ENCODE peak calls at places on chromosomes 2 and 18, in four cellular contexts. X is AG04450, R is NB4, J is GM10248. O is an unnamed sample.

GRCh38 chr2:108573070-108573469 is 38.8 kb downstream of the LIMS1 start:
- DNase-seq in X (no peak), R (peak; percentile 49), J (no peak), O (no peak)

GRCh38 chr2:157231476-157231875 is 26.0 kb upstream of the GALNT5 start:
- DNase-seq in X (no peak), R (no peak), J (no peak), O (no peak)

GRCh38 chr2:235641333-235641732 is 147.5 kb downstream of the AGAP1 start:
- DNase-seq in X (no peak), R (no peak), J (no peak), O (no peak)

GRCh38 chr2:97739893-97740245 is 26.5 kb downstream of the ZAP70 start:
- DNase-seq in X (no peak), R (no peak), J (no peak), O (no peak)

GRCh38 chr2:181998045-181998444 is 12.4 kb downstream of the PPP1R1C start:
- DNase-seq in X (no peak), R (no peak), J (no peak), O (no peak)

GRCh38 chr2:147331790-147332419 is 512.9 kb upstream of the ACVR2A start:
- DNase-seq in X (no peak), R (peak; percentile 41), J (peak; percentile 10), O (no peak)

GRCh38 chr2:240024766-240025165 is 376 bp downstream of the NDUFA10 start:
- DNase-seq in X (no peak), R (peak; percentile 52), J (no peak), O (no peak)

GRCh38 chr2:32712870-32713269 is 85.0 kb downstream of the TTC27 start:
- DNase-seq in X (no peak), R (no peak), J (no peak), O (no peak)

GRCh38 chr2:191051825-191052778 is 38.1 kb upstream of the STAT1 start:
- DNase-seq in X (no peak), R (peak; percentile 73), J (peak; percentile 41), O (no peak)

GRCh38 chr18:12253517-12254136 is 534 bp upstream of the CIDEA start:
- DNase-seq in X (no peak), R (no peak), J (no peak), O (no peak)

GRCh38 chr2:45813003-45813601 is 161.6 kb downstream of the PRKCE start:
- DNase-seq in X (no peak), R (no peak), J (no peak), O (no peak)

GRCh38 chr2:30583204-30583749 is 136.2 kb downstream of the LCLAT1 start:
- DNase-seq in X (no peak), R (no peak), J (no peak), O (no peak)

GRCh38 chr18:70072678-70073077 is 125.0 kb upstream of the CD226 start:
- DNase-seq in X (peak; percentile 11), R (no peak), J (no peak), O (no peak)

GRCh38 chr2:226600184-226600583 is 199.4 kb downstream of the IRS1 start:
- DNase-seq in X (no peak), R (peak; percentile 15), J (no peak), O (no peak)

GRCh38 chr2:64263315-64263714 is 119.1 kb upstream of the PELI1 start:
- DNase-seq in X (peak; percentile 56), R (no peak), J (no peak), O (no peak)

GRCh38 chr2:157868993-157869392 is 7.1 kb downstream of the ACVR1 start:
- DNase-seq in X (no peak), R (no peak), J (no peak), O (no peak)

GRCh38 chr2:154425999-154426398 is 272.5 kb upstream of the KCNJ3 start:
- DNase-seq in X (no peak), R (peak; percentile 3), J (no peak), O (no peak)

GRCh38 chr18:48949051-48949605 is 1.6 kb downstream of the SMAD7 start:
- DNase-seq in X (no peak), R (peak; percentile 60), J (peak; percentile 55), O (no peak)

GRCh38 chr18:53567935-53568574 is 656.4 kb downstream of the MBD2 start:
- DNase-seq in X (no peak), R (peak; percentile 38), J (peak; percentile 41), O (no peak)

GRCh38 chr18:47490882-47491281 is 239.4 kb upstream of the SKOR2 start:
- DNase-seq in X (no peak), R (no peak), J (no peak), O (no peak)

GRCh38 chr18:64234336-64234735 is 85.4 kb upstream of the LINC00305 start:
- DNase-seq in X (no peak), R (no peak), J (no peak), O (no peak)

GRCh38 chr18:24270937-24271380 is 126.7 kb downstream of the OSBPL1A start:
- DNase-seq in X (no peak), R (no peak), J (no peak), O (no peak)

GRCh38 chr18:45993441-45993840 is 26.3 kb upstream of the EPG5 start:
- DNase-seq in X (peak; percentile 33), R (peak; percentile 13), J (no peak), O (no peak)

GRCh38 chr2:30235859-30236535 is 4.7 kb downstream of the LBH start:
- DNase-seq in X (no peak), R (no peak), J (no peak), O (no peak)

GRCh38 chr2:47062721-47063120 is 92.4 kb downstream of the STPG4 start:
- DNase-seq in X (no peak), R (no peak), J (no peak), O (no peak)

GRCh38 chr2:238848941-238849853 is 1.3 kb downstream of the TWIST2 start:
- DNase-seq in X (no peak), R (no peak), J (no peak), O (no peak)

GRCh38 chr2:232489516-232490220 is 2.0 kb upstream of the ECEL1 start:
- DNase-seq in X (no peak), R (no peak), J (no peak), O (no peak)

GRCh38 chr2:127423476-127423840 is 5.2 kb downstream of the PROC start:
- DNase-seq in X (no peak), R (peak; percentile 41), J (no peak), O (no peak)

GRCh38 chr2:19363474-19363778 is 5.0 kb upstream of the OSR1 start:
- DNase-seq in X (no peak), R (no peak), J (no peak), O (no peak)

GRCh38 chr18:70672581-70672980 is 383.7 kb downstream of the SOCS6 start:
- DNase-seq in X (no peak), R (no peak), J (no peak), O (no peak)

GRCh38 chr2:173955867-173956266 is 9.3 kb downstream of the SP3 start:
- DNase-seq in X (no peak), R (no peak), J (no peak), O (no peak)

GRCh38 chr2:173948827-173949226 is 16.3 kb downstream of the SP3 start:
- DNase-seq in X (no peak), R (peak; percentile 44), J (no peak), O (no peak)

GRCh38 chr2:173955004-173955403 is 10.2 kb downstream of the SP3 start:
- DNase-seq in X (no peak), R (peak; percentile 62), J (no peak), O (no peak)

GRCh38 chr2:173953047-173953424 is 12.1 kb downstream of the SP3 start:
- DNase-seq in X (no peak), R (no peak), J (no peak), O (no peak)

GRCh38 chr2:173952267-173953046 is 12.7 kb downstream of the SP3 start:
- DNase-seq in X (no peak), R (peak; percentile 43), J (no peak), O (no peak)
- TF ChIP-seq CTCF in X (no peak), R (peak; percentile 28), J (no peak), O (no peak)

DNA sequence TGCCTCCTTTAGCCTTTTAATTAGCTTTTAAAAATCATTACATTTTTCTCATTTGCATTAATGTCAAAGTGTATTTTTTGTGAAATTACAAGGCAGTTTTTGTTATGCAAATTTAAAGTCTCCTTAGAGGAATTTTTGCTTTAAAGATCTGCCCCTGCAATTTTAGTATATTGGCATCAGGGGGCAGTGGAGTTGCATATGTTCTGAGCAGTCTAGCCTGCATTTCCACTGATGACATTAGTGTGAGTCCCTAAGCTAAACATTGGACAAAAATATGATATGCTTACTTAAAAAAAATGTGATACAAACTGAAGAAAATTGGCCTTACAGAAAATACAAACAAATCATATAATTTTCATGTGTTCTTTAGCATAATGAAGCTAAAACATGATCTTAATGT is 426.5 kb downstream of the SLC4A3 start:
- DNase-seq in X (no peak), R (peak; percentile 39), J (no peak), O (no peak)
- TF ChIP-seq CTCF in X (no peak), R (peak; percentile 41), J (no peak), O (peak; percentile 37)

GRCh38 chr2:206989306-206989705 is 50.0 kb downstream of the CPO start:
- DNase-seq in X (no peak), R (peak; percentile 54), J (peak; percentile 58), O (peak; percentile 10)
- TF ChIP-seq CTCF in X (peak; percentile 62), R (peak; percentile 92), J (peak; percentile 68), O (peak; percentile 78)

DNA sequence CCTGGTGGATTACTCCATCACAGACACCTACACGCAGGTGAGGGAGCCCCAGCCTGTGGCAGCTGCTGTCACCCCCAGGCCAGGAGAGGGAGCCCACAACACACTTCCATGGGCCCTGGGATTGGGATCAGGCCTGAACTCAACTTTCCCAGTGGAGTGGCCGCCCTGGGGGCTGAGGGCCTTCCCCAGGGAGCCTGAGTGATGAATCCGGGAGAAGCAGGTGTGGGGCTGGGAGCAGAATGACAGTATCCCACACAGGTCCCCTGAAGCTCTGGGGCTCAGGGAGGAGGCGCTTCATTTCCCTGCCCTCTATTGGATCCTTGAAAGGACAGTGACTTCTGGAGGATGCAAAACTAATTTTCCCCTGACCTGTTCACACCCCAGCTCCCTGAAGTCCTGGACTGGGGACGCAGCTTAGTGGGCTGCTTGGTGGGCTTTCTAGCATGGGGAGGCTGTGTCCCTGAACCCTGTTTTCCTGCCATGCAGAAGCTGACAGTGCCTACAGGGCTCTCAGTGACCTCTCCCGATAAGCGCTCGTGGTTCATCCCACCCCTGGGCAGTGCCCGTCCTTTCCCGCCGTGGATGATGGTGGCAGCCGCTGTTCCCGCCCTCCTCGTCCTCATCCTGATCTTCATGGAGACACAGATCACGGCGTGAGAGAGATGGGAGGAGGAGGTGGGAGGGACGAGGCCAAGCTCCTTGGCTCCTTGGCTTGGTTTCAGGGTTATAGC is 11.0 kb downstream of the SLC4A3 start:
- DNase-seq in X (no peak), R (no peak), J (no peak), O (no peak)
- TF ChIP-seq CTCF in X (peak; percentile 16), R (no peak), J (no peak), O (no peak)

GRCh38 chr2:11656252-11656651 is 13.7 kb downstream of the NTSR2 start:
- DNase-seq in X (no peak), R (no peak), J (no peak), O (no peak)

GRCh38 chr2:11657646-11658045 is 12.3 kb downstream of the NTSR2 start:
- DNase-seq in X (no peak), R (no peak), J (no peak), O (no peak)

GRCh38 chr2:11655495-11655894 is 14.5 kb downstream of the NTSR2 start:
- DNase-seq in X (no peak), R (no peak), J (no peak), O (no peak)

GRCh38 chr2:11657195-11657594 is 12.8 kb downstream of the NTSR2 start:
- DNase-seq in X (no peak), R (no peak), J (no peak), O (no peak)

GRCh38 chr2:11656671-11657101 is 13.3 kb downstream of the NTSR2 start:
- DNase-seq in X (no peak), R (no peak), J (no peak), O (no peak)
- TF ChIP-seq CTCF in X (no peak), R (no peak), J (no peak), O (no peak)

O was measured in progenitor cell of endocrine pancreas.